ENCODE peak calls at places on chromosomes 13 and 19, in eight cellular contexts. T is DMS153; K is fibroblast of mammary gland; U is NCI-H510A treated with DMSO at 0.1 percent for 48 hours; M is activated T-cell treated with anti-CD3 and anti-CD28 coated beads, Interleukin-2, amount 50 U/mL, for 72 hours; I is COLO829; W is hypothalamus; R is cardiac muscle cell. B is an unnamed sample.

GRCh38 chr13:50419896-50420295 is 404.7 kb downstream of the KCNRG start:
- DNase-seq in T (no peak), K (no peak), U (no peak), M (no peak), I (no peak), W (no peak), R (no peak), B (no peak)

GRCh38 chr19:40231544-40232424 is 5.3 kb upstream of the CCNP start:
- DNase-seq in T (no peak), K (no peak), U (no peak), M (no peak), I (peak), W (no peak), R (peak), B (no peak)

GRCh38 chr19:3475449-3475848 is 4.9 kb downstream of the SMIM24 start:
- DNase-seq in T (no peak), K (no peak), U (no peak), M (no peak), I (no peak), W (no peak), R (no peak), B (no peak)

GRCh38 chr13:106721599-106721998 is 153.7 kb upstream of the ARGLU1 start:
- DNase-seq in T (no peak), K (no peak), U (no peak), M (no peak), I (no peak), W (no peak), R (no peak), B (no peak)

GRCh38 chr13:95155504-95155903 is 145.7 kb downstream of the ABCC4 start:
- DNase-seq in T (peak), K (no peak), U (peak), M (no peak), I (no peak), W (no peak), R (no peak), B (peak)

GRCh38 chr19:8484331-8484894 is 18.0 kb downstream of the PRAM1 start:
- DNase-seq in T (no peak), K (no peak), U (no peak), M (no peak), I (no peak), W (no peak), R (no peak), B (no peak)

GRCh38 chr13:102276479-102276878 is 125.4 kb downstream of the FGF14 start:
- DNase-seq in T (no peak), K (no peak), U (no peak), M (no peak), I (no peak), W (no peak), R (no peak), B (no peak)

GRCh38 chr19:30309983-30310805 is 62.0 kb upstream of the ZNF536 start:
- DNase-seq in T (no peak), K (no peak), U (no peak), M (no peak), I (no peak), W (no peak), R (no peak), B (no peak)

GRCh38 chr19:53594811-53595509 is 36.8 kb upstream of the DPRX start:
- DNase-seq in T (no peak), K (no peak), U (no peak), M (no peak), I (no peak), W (no peak), R (no peak), B (no peak)

GRCh38 chr19:28949027-28949426 is 263.9 kb downstream of the UQCRFS1 start:
- DNase-seq in T (no peak), K (no peak), U (no peak), M (no peak), I (no peak), W (no peak), R (no peak), B (no peak)

GRCh38 chr13:47897411-47898050 is 103.5 kb downstream of the SUCLA2 start:
- DNase-seq in T (no peak), K (peak), U (no peak), M (no peak), I (no peak), W (no peak), R (no peak), B (no peak)

GRCh38 chr13:30006246-30006645 is 155.8 kb upstream of the UBL3 start:
- DNase-seq in T (no peak), K (no peak), U (no peak), M (no peak), I (no peak), W (no peak), R (no peak), B (no peak)

GRCh38 chr19:11736696-11737095 is 2.0 kb downstream of the ZNF823 start:
- DNase-seq in T (no peak), K (peak), U (no peak), M (peak), I (no peak), W (no peak), R (no peak), B (no peak)

GRCh38 chr19:9362905-9363304 is at the start of gene ZNF177:
- DNase-seq in T (no peak), K (no peak), U (no peak), M (peak), I (no peak), W (no peak), R (no peak), B (no peak)

GRCh38 chr19:4815426-4816387 is 15.8 kb downstream of the TICAM1 start:
- DNase-seq in T (peak), K (peak), U (peak), M (peak), I (peak), W (peak), R (peak), B (peak)

GRCh38 chr19:5448374-5448773 is 6.8 kb upstream of the ZNRF4 start:
- DNase-seq in T (peak), K (no peak), U (no peak), M (no peak), I (no peak), W (no peak), R (no peak), B (peak)

GRCh38 chr19:30388819-30389218 is 16.6 kb downstream of the ZNF536 start:
- DNase-seq in T (no peak), K (no peak), U (no peak), M (no peak), I (no peak), W (no peak), R (no peak), B (no peak)

GRCh38 chr13:78241278-78241919 is 322.8 kb upstream of the EDNRB start:
- DNase-seq in T (no peak), K (peak), U (peak), M (peak), I (peak), W (no peak), R (peak), B (peak)

GRCh38 chr13:30804474-30804873 is 69.1 kb downstream of the ALOX5AP start:
- DNase-seq in T (no peak), K (no peak), U (no peak), M (no peak), I (no peak), W (no peak), R (no peak), B (no peak)

GRCh38 chr13:95226932-95227718 is 74.1 kb downstream of the ABCC4 start:
- DNase-seq in T (no peak), K (no peak), U (no peak), M (no peak), I (no peak), W (no peak), R (no peak), B (no peak)

GRCh38 chr19:3459322-3459881 is 20.9 kb downstream of the SMIM24 start:
- DNase-seq in T (no peak), K (peak), U (no peak), M (no peak), I (no peak), W (peak), R (peak), B (no peak)

GRCh38 chr19:35828694-35829301 is 16.2 kb upstream of the PRODH2 start:
- DNase-seq in T (no peak), K (peak), U (no peak), M (peak), I (peak), W (no peak), R (peak), B (no peak)

GRCh38 chr19:44356383-44357111 is at the start of gene ZNF112:
- DNase-seq in T (peak), K (peak), U (peak), M (no peak), I (peak), W (peak), R (peak), B (peak)

GRCh38 chr13:31200636-31200970 is 828 bp downstream of the B3GLCT start:
- DNase-seq in T (no peak), K (no peak), U (no peak), M (peak), I (no peak), W (no peak), R (peak), B (peak)

GRCh38 chr19:5539431-5539833 is 28.3 kb downstream of the TINCR start:
- DNase-seq in T (no peak), K (no peak), U (no peak), M (no peak), I (no peak), W (no peak), R (peak), B (peak)

GRCh38 chr19:55173717-55174409 is 6.2 kb downstream of the SYT5 start:
- DNase-seq in T (peak), K (peak), U (no peak), M (peak), I (peak), W (no peak), R (peak), B (no peak)

GRCh38 chr13:111304603-111305289 is 15.7 kb upstream of the TEX29 start:
- DNase-seq in T (no peak), K (no peak), U (no peak), M (no peak), I (no peak), W (no peak), R (no peak), B (no peak)

GRCh38 chr13:47816835-47817234 is 184.2 kb downstream of the SUCLA2 start:
- DNase-seq in T (peak), K (no peak), U (no peak), M (no peak), I (no peak), W (no peak), R (no peak), B (peak)

GRCh38 chr19:6065685-6066365 is 44.5 kb downstream of the RFX2 start:
- DNase-seq in T (peak), K (peak), U (peak), M (peak), I (no peak), W (no peak), R (no peak), B (peak)

GRCh38 chr13:97904059-97904458 is 49.4 kb upstream of the IPO5 start:
- DNase-seq in T (no peak), K (no peak), U (no peak), M (no peak), I (no peak), W (no peak), R (no peak), B (no peak)

GRCh38 chr13:112912726-112913440 is 56.1 kb upstream of the MCF2L start:
- DNase-seq in T (no peak), K (no peak), U (no peak), M (no peak), I (no peak), W (no peak), R (no peak), B (no peak)

GRCh38 chr13:110140099-110140498 is 166.9 kb downstream of the COL4A1 start:
- DNase-seq in T (no peak), K (no peak), U (no peak), M (no peak), I (no peak), W (no peak), R (no peak), B (no peak)

GRCh38 chr19:32199501-32200040 is 145.8 kb upstream of the ZNF507 start:
- DNase-seq in T (no peak), K (no peak), U (no peak), M (no peak), I (no peak), W (no peak), R (no peak), B (no peak)

GRCh38 chr13:33202644-33203169 is 82.8 kb downstream of the STARD13 start:
- DNase-seq in T (no peak), K (no peak), U (no peak), M (no peak), I (no peak), W (no peak), R (no peak), B (no peak)